ENCODE peak calls at places on chromosomes 13 and 19, in nine cellular contexts. B is endothelial cell; I is hippocampal formation; V is ELR; E is GM03348; P is breast epithelium; O is stimulated activated CD4-positive, alpha-beta T cell treated with anti-CD3 and anti-CD28 coated beads, Interleukin-2, amount 100 ng/mL, for 24 hours; T is globus pallidus; H is non-pigmented ciliary epithelial cell. F is an unnamed sample.

GRCh38 chr19:21143846-21144245 is 2.0 kb downstream of the ZNF431 start:
- DNase-seq in B (no peak), I (no peak), V (peak; percentile 11), E (no peak), P (no peak), O (no peak), T (no peak), H (no peak), F (peak; percentile 52)

GRCh38 chr19:10683582-10683981 is 17.7 kb upstream of the QTRT1 start:
- DNase-seq in B (no peak), I (no peak), V (no peak), E (no peak), P (no peak), O (no peak), T (no peak), H (no peak), F (no peak)

GRCh38 chr13:43755844-43756243 is 30.9 kb downstream of the ENOX1 start:
- DNase-seq in B (no peak), I (no peak), V (no peak), E (no peak), P (no peak), O (no peak), T (no peak), H (no peak), F (no peak)

GRCh38 chr13:112024577-112024976 is 42.4 kb upstream of the SOX1 start:
- DNase-seq in B (no peak), I (no peak), V (no peak), E (no peak), P (no peak), O (no peak), T (no peak), H (no peak), F (no peak)

GRCh38 chr19:16897572-16898056 is 8.8 kb downstream of the F2RL3 start:
- DNase-seq in B (no peak), I (no peak), V (peak; percentile 15), E (no peak), P (no peak), O (no peak), T (no peak), H (no peak), F (peak; percentile 51)

GRCh38 chr19:44604241-44604640 is 9.1 kb upstream of the IGSF23 start:
- DNase-seq in B (no peak), I (no peak), V (no peak), E (no peak), P (no peak), O (no peak), T (no peak), H (no peak), F (no peak)

GRCh38 chr19:362154-362553 is 17.6 kb upstream of the MIER2 start:
- DNase-seq in B (no peak), I (no peak), V (no peak), E (no peak), P (no peak), O (no peak), T (no peak), H (no peak), F (no peak)

GRCh38 chr13:106533940-106534843 is 1.3 kb downstream of the EFNB2 start:
- DNase-seq in B (peak; percentile 24), I (peak; percentile 62), V (peak; percentile 76), E (peak; percentile 37), P (no peak), O (peak; percentile 25), T (peak; percentile 59), H (no peak), F (peak; percentile 53)

GRCh38 chr13:86161257-86161656 is 362.0 kb upstream of the SLITRK6 start:
- DNase-seq in B (no peak), I (no peak), V (no peak), E (no peak), P (no peak), O (no peak), T (no peak), H (no peak), F (no peak)

GRCh38 chr19:14505488-14506239 is 9.7 kb upstream of the GIPC1 start:
- DNase-seq in B (peak; percentile 82), I (no peak), V (peak; percentile 97), E (peak; percentile 58), P (peak; percentile 73), O (peak; percentile 82), T (no peak), H (no peak), F (peak; percentile 83)

GRCh38 chr13:100668408-100668807 is 6.2 kb downstream of the TMTC4 start:
- DNase-seq in B (no peak), I (no peak), V (peak; percentile 69), E (no peak), P (no peak), O (no peak), T (no peak), H (peak; percentile 27), F (peak; percentile 3)

GRCh38 chr19:14577885-14578427 is 4.9 kb upstream of the CLEC17A start:
- DNase-seq in B (no peak), I (no peak), V (peak; percentile 35), E (no peak), P (no peak), O (no peak), T (no peak), H (no peak), F (no peak)

GRCh38 chr19:58261968-58262921 is 16.5 kb upstream of the ZNF8 start:
- DNase-seq in B (no peak), I (no peak), V (peak; percentile 24), E (no peak), P (no peak), O (no peak), T (no peak), H (no peak), F (peak; percentile 23)

GRCh38 chr13:52010890-52011689 is at the start of gene ATP7B:
- DNase-seq in B (peak; percentile 43), I (no peak), V (peak; percentile 25), E (peak; percentile 44), P (no peak), O (peak; percentile 16), T (no peak), H (no peak), F (peak; percentile 42)

GRCh38 chr13:98965325-98965724 is 12.5 kb downstream of the DOCK9 start:
- DNase-seq in B (no peak), I (no peak), V (no peak), E (no peak), P (no peak), O (no peak), T (no peak), H (no peak), F (no peak)

GRCh38 chr13:80783926-80784325 is 443.0 kb upstream of the SPRY2 start:
- DNase-seq in B (no peak), I (no peak), V (no peak), E (no peak), P (no peak), O (no peak), T (no peak), H (peak; percentile 15), F (no peak)

GRCh38 chr19:2680808-2681207 is 21.7 kb downstream of the GNG7 start:
- DNase-seq in B (no peak), I (no peak), V (no peak), E (no peak), P (no peak), O (no peak), T (no peak), H (no peak), F (no peak)

GRCh38 chr13:43815204-43815603 is 28.4 kb upstream of the ENOX1 start:
- DNase-seq in B (no peak), I (no peak), V (peak; percentile 66), E (peak; percentile 81), P (no peak), O (no peak), T (no peak), H (no peak), F (peak; percentile 61)

GRCh38 chr13:48726711-48727110 is 73.0 kb downstream of the CYSLTR2 start:
- DNase-seq in B (no peak), I (no peak), V (no peak), E (no peak), P (no peak), O (no peak), T (no peak), H (no peak), F (no peak)

GRCh38 chr19:40466219-40467006 is at the start of gene SPTBN4:
- DNase-seq in B (no peak), I (no peak), V (no peak), E (no peak), P (peak; percentile 43), O (peak; percentile 69), T (no peak), H (no peak), F (peak; percentile 11)

GRCh38 chr13:78317030-78317429 is 286.3 kb downstream of the POU4F1 start:
- DNase-seq in B (no peak), I (no peak), V (peak; percentile 18), E (no peak), P (no peak), O (no peak), T (no peak), H (no peak), F (peak; percentile 10)

GRCh38 chr19:39237200-39238184 is 7.3 kb downstream of the IFNL3 start:
- DNase-seq in B (no peak), I (no peak), V (peak; percentile 17), E (no peak), P (peak; percentile 18), O (peak; percentile 63), T (no peak), H (no peak), F (no peak)

F was measured in GM23248.